ENCODE peak calls at places on chromosome 1, in nine cellular contexts. C, G, Y, U, X, E, L, Z and J are unnamed samples.

GRCh38 chr1:22414244-22414751 is 37.4 kb upstream of the ZBTB40 start:
- DNase-seq in L (peak; percentile 67), Z (no peak), Y (no peak), E (peak; percentile 79), C (no peak), G (no peak), X (peak; percentile 91), U (peak; percentile 87), J (no peak)

GRCh38 chr1:11873954-11874562 is 15.3 kb upstream of the NPPB start:
- DNase-seq in E (no peak), Y (no peak), U (no peak), L (no peak), G (no peak), C (peak; percentile 90), Z (peak; percentile 27), X (no peak), J (peak; percentile 84)

GRCh38 chr1:22326931-22327330 is 124.7 kb upstream of the ZBTB40 start:
- DNase-seq in L (no peak), X (no peak), Y (no peak), E (no peak), C (no peak), U (no peak), Z (no peak), G (no peak), J (no peak)

GRCh38 chr1:201769966-201770365 is 59.0 kb upstream of the IPO9 start:
- DNase-seq in G (no peak), U (no peak), L (no peak), Y (no peak), X (no peak), Z (no peak), C (peak; percentile 35), E (no peak), J (peak; percentile 86)

GRCh38 chr1:79497193-79497773 is 490.8 kb upstream of the ADGRL4 start:
- DNase-seq in Y (peak; percentile 20), L (no peak), X (no peak), G (peak; percentile 54), E (peak; percentile 62), U (peak; percentile 66), C (no peak), Z (no peak), J (no peak)

GRCh38 chr1:31371560-31371959 is 1.3 kb downstream of the FABP3 start:
- DNase-seq in Y (no peak), Z (no peak), G (no peak), E (no peak), X (no peak), U (no peak), L (no peak), C (no peak), J (no peak)

GRCh38 chr1:199173356-199173755 is 534.5 kb downstream of the PTPRC start:
- DNase-seq in L (no peak), C (no peak), U (no peak), Y (no peak), Z (no peak), E (no peak), X (no peak), G (no peak), J (no peak)

GRCh38 chr1:200180821-200181220 is 153.3 kb downstream of the NR5A2 start:
- DNase-seq in L (no peak), C (no peak), E (no peak), G (no peak), U (peak; percentile 94), Y (no peak), Z (no peak), X (no peak), J (no peak)

GRCh38 chr1:10575616-10576015 is 100.9 kb downstream of the PEX14 start:
- DNase-seq in L (no peak), Z (no peak), Y (no peak), U (peak; percentile 73), C (no peak), E (no peak), G (no peak), X (no peak), J (no peak)

GRCh38 chr1:56194911-56195310 is 384.5 kb downstream of the PLPP3 start:
- DNase-seq in C (no peak), Y (no peak), U (no peak), Z (no peak), L (no peak), X (no peak), G (no peak), E (no peak), J (no peak)

GRCh38 chr1:202579806-202580205 is 130.4 kb downstream of the SYT2 start:
- DNase-seq in C (no peak), U (peak; percentile 38), L (no peak), G (no peak), X (no peak), Y (no peak), Z (no peak), E (no peak), J (no peak)

GRCh38 chr1:31587720-31588423 is 11.6 kb downstream of the TINAGL1 start:
- DNase-seq in Z (peak; percentile 55), L (no peak), G (peak; percentile 85), X (peak; percentile 87), Y (peak; percentile 46), C (peak; percentile 73), E (peak; percentile 76), U (peak; percentile 76), J (peak; percentile 90)

GRCh38 chr1:66400660-66401059 is 133.3 kb upstream of the SGIP1 start:
- DNase-seq in L (no peak), C (no peak), U (no peak), E (no peak), Z (no peak), G (no peak), Y (no peak), X (no peak), J (no peak)

GRCh38 chr1:226526801-226527595 is 21.6 kb upstream of the STUM start:
- DNase-seq in Y (peak; percentile 9), C (peak; percentile 58), Z (peak; percentile 78), X (peak; percentile 85), U (peak; percentile 65), E (no peak), L (no peak), G (peak; percentile 51), J (peak; percentile 50)

GRCh38 chr1:154324241-154324640 is 1.1 kb upstream of the ATP8B2 start:
- DNase-seq in X (no peak), Y (no peak), L (no peak), Z (no peak), U (no peak), E (no peak), G (no peak), C (no peak), J (no peak)

GRCh38 chr1:3707939-3708328 is 44.3 kb upstream of the CCDC27 start:
- DNase-seq in L (no peak), G (no peak), X (no peak), Z (no peak), E (no peak), Y (no peak), C (no peak), U (no peak), J (no peak)
- H3K27me3 ChIP-seq in L (peaks cover 76% of the 10 kb centered on the region), G (peaks cover 23% of the 10 kb centered on the region), X (no peaks in the 10 kb centered on the region), Z (peaks cover 10% of the 10 kb centered on the region), E (peaks cover 18% of the 10 kb centered on the region), Y (no peaks in the 10 kb centered on the region), C (peaks cover 54% of the 10 kb centered on the region), U (peaks cover 43% of the 10 kb centered on the region), J (no peaks in the 10 kb centered on the region)

GRCh38 chr1:97042551-97042950 is 321.0 kb downstream of the PTBP2 start:
- DNase-seq in L (no peak), E (no peak), Z (no peak), C (no peak), U (no peak), X (no peak), G (no peak), Y (no peak), J (no peak)

GRCh38 chr1:97044159-97044760 is 322.7 kb downstream of the PTBP2 start:
- DNase-seq in G (no peak), Z (no peak), E (no peak), X (no peak), C (no peak), Y (no peak), L (no peak), U (no peak), J (no peak)

GRCh38 chr1:97046765-97047411 is 325.3 kb downstream of the PTBP2 start:
- DNase-seq in Y (no peak), U (no peak), E (no peak), Z (no peak), C (no peak), X (no peak), G (no peak), L (no peak), J (no peak)

GRCh38 chr1:97038410-97038809 is 316.8 kb downstream of the PTBP2 start:
- DNase-seq in L (no peak), Y (no peak), E (no peak), U (no peak), G (no peak), X (no peak), Z (no peak), C (no peak), J (no peak)

DNA sequence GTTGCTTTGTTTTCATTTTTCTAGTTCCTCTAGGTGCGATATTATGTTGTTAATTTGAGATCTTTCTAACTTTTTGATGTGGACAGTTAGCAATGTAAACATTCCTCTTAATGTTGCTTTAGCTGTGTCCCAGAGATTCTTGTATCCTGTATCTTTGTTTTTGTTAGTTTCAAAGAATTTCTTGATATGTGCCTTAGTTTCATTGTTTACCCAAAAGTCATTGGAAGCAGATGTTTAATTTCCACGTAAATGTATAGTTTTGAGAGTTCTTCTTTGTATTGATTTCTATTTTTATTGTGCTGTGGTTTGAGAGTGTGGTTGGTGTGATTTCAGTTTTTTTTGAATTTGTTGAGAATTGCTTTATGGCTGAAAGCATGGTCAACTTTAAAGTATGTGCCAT is 319.4 kb downstream of the PTBP2 start:
- DNase-seq in E (no peak), U (no peak), Y (no peak), G (no peak), X (no peak), C (no peak), Z (no peak), L (no peak), J (no peak)
- H3K9me3 ChIP-seq in E (peaks cover 5% of the 10 kb centered on the region), U (peaks cover 3% of the 10 kb centered on the region), Y (peaks cover 5% of the 10 kb centered on the region), G (no peaks in the 10 kb centered on the region), X (no peaks in the 10 kb centered on the region), C (peaks cover 6% of the 10 kb centered on the region), Z (peaks cover 7% of the 10 kb centered on the region), L (peaks cover 5% of the 10 kb centered on the region), J (no peaks in the 10 kb centered on the region)

GRCh38 chr1:212565079-212565478 is 43.5 kb upstream of the ATF3 start:
- DNase-seq in L (no peak), U (no peak), C (no peak), E (no peak), X (no peak), G (no peak), Z (no peak), Y (no peak), J (no peak)
- H3K27me3 ChIP-seq in L (no peaks in the 10 kb centered on the region), U (no peaks in the 10 kb centered on the region), C (no peaks in the 10 kb centered on the region), E (no peaks in the 10 kb centered on the region), X (no peaks in the 10 kb centered on the region), G (no peaks in the 10 kb centered on the region), Z (no peaks in the 10 kb centered on the region), Y (no peaks in the 10 kb centered on the region), J (no peaks in the 10 kb centered on the region)

DNA sequence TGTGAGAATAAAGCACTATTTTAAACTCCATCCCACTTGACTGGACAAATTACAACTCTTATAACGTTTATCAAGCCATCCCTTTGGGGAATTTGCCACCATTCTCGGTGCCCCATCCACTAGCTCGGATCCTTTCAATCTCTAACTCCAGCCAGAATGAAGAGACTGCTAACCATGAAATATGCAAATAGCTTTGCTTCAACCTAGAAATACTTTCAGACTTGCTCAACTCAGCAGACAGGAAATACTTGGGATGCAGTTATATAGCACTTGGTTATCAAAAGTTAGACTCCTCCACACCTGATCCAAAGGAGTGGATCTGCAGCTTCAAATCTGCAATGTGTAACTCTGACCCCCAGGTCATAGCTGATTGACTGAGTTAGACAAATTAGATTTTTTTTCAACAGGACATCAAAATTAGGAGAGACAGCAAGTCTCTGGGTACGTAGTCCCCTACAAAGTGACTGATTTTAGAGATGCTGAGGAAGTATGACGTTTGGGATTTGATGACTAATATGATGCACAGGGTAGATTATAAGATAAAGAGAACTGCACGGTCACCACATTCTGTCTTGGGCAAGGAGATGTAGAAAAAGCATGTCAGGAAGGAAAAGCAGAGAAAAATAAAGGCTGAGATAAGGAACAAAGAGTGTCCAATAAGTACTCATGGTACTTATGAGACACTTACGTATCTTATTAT is 496.0 kb downstream of the AGBL4 start:
- DNase-seq in G (no peak), U (peak; percentile 62), Z (no peak), C (no peak), Y (no peak), X (no peak), E (no peak), L (no peak), J (no peak)
- H3K9me3 ChIP-seq in G (peaks cover 25% of the 10 kb centered on the region), U (no peaks in the 10 kb centered on the region), Z (no peaks in the 10 kb centered on the region), C (no peaks in the 10 kb centered on the region), Y (no peaks in the 10 kb centered on the region), X (no peaks in the 10 kb centered on the region), E (peaks cover 8% of the 10 kb centered on the region), L (no peaks in the 10 kb centered on the region), J (no peaks in the 10 kb centered on the region)